ENCODE peak calls at places on chromosomes 4 and X, in seven cellular contexts. B is cardiac muscle cell; W is activated naive CD4-positive, alpha-beta T cell treated with anti-CD3 and anti-CD28 coated beads for 36 hours; A is HT-29; X is stromal cell of bone marrow; Z is AG04450; D is effector CD4-positive, alpha-beta T cell. J is an unnamed sample.
A peak's percentile ranks its signal among the peaks of the same experiment; 100 is the strongest.

GRCh38 chr4:120749445-120750151 is 172.9 kb downstream of the PRDM5 start:
- DNase-seq in B (no peak), W (peak; percentile 12), A (no peak), X (no peak), Z (no peak), D (no peak), J (no peak)

GRCh38 chr4:3302786-3303444 is 10.1 kb downstream of the RGS12 start:
- DNase-seq in B (no peak), W (peak; percentile 50), A (no peak), X (no peak), Z (no peak), D (no peak), J (peak; percentile 27)

GRCh38 chrX:23844502-23845138 is 61.6 kb downstream of the SAT1 start:
- DNase-seq in B (peak; percentile 29), W (no peak), A (no peak), X (no peak), Z (no peak), D (no peak), J (no peak)

GRCh38 chr4:109046549-109047171 is 255.8 kb downstream of the COL25A1 start:
- DNase-seq in B (peak; percentile 82), W (no peak), A (no peak), X (peak; percentile 54), Z (peak; percentile 37), D (no peak), J (no peak)

GRCh38 chrX:72641601-72642000 is 69.0 kb upstream of the HDAC8 start:
- DNase-seq in B (no peak), W (no peak), A (no peak), X (no peak), Z (no peak), D (no peak), J (no peak)

GRCh38 chr4:83889802-83890201 is 353.9 kb downstream of the GPAT3 start:
- DNase-seq in B (peak; percentile 31), W (no peak), A (peak; percentile 46), X (no peak), Z (no peak), D (no peak), J (no peak)

GRCh38 chr4:15362541-15362940 is 65.3 kb upstream of the C1QTNF7 start:
- DNase-seq in B (no peak), W (no peak), A (no peak), X (no peak), Z (no peak), D (no peak), J (no peak)

GRCh38 chr4:88320780-88321373 is 36.5 kb upstream of the PPM1K start:
- DNase-seq in B (peak; percentile 40), W (peak; percentile 28), A (no peak), X (no peak), Z (no peak), D (no peak), J (peak; percentile 5)

GRCh38 chr4:42399393-42399792 is 2.1 kb downstream of the SHISA3 start:
- DNase-seq in B (peak; percentile 14), W (no peak), A (no peak), X (no peak), Z (no peak), D (no peak), J (no peak)

GRCh38 chr4:40763228-40763716 is 13.5 kb downstream of the NSUN7 start:
- DNase-seq in B (peak; percentile 75), W (peak; percentile 71), A (no peak), X (peak; percentile 33), Z (peak; percentile 3), D (no peak), J (no peak)

GRCh38 chr4:73874386-73874785 is 5.2 kb downstream of the CXCL1 start:
- DNase-seq in B (peak; percentile 49), W (no peak), A (no peak), X (no peak), Z (no peak), D (no peak), J (no peak)

GRCh38 chrX:153762636-153763173 is 1.3 kb upstream of the PLXNB3 start:
- DNase-seq in B (no peak), W (no peak), A (no peak), X (no peak), Z (no peak), D (no peak), J (no peak)

GRCh38 chrX:38987135-38987780 is 186.0 kb downstream of the MID1IP1 start:
- DNase-seq in B (no peak), W (no peak), A (no peak), X (no peak), Z (no peak), D (no peak), J (no peak)

GRCh38 chrX:106484233-106484632 is 127.5 kb upstream of the RADX start:
- DNase-seq in B (no peak), W (peak; percentile 20), A (no peak), X (no peak), Z (no peak), D (no peak), J (no peak)

GRCh38 chrX:119755981-119756533 is 2.3 kb upstream of the SOWAHD start:
- DNase-seq in B (no peak), W (peak; percentile 80), A (no peak), X (no peak), Z (peak; percentile 29), D (peak; percentile 22), J (no peak)

GRCh38 chrX:103356897-103357296 is 591 bp downstream of the TCEAL9 start:
- DNase-seq in B (peak; percentile 28), W (peak; percentile 12), A (peak; percentile 16), X (no peak), Z (no peak), D (no peak), J (no peak)

GRCh38 chr4:16225681-16225995 is 633 bp downstream of the TAPT1 start:
- DNase-seq in B (no peak), W (no peak), A (peak; percentile 43), X (no peak), Z (no peak), D (no peak), J (no peak)

GRCh38 chrX:133249659-133250058 is 31.5 kb upstream of the TFDP3 start:
- DNase-seq in B (peak; percentile 6), W (no peak), A (peak; percentile 21), X (no peak), Z (no peak), D (no peak), J (no peak)

GRCh38 chr4:123046096-123046495 is 123.7 kb upstream of the NUDT6 start:
- DNase-seq in B (no peak), W (no peak), A (no peak), X (no peak), Z (no peak), D (no peak), J (no peak)

GRCh38 chr4:102554482-102554881 is 53.3 kb downstream of the NFKB1 start:
- DNase-seq in B (peak; percentile 66), W (no peak), A (no peak), X (peak; percentile 41), Z (peak; percentile 51), D (no peak), J (no peak)

GRCh38 chr4:55762815-55763214 is 56.8 kb upstream of the EXOC1L start:
- DNase-seq in B (no peak), W (no peak), A (no peak), X (no peak), Z (no peak), D (no peak), J (no peak)

J was measured in effector memory CD8-positive, alpha-beta T cell.